ENCODE peak calls at places on chromosomes 4 and X, in nine cellular contexts. One of them, this sample, is unnamed.

GRCh38 chrX:133892337-133892736 is 93.1 kb downstream of the GPC3 start:
- DNase-seq in aorta: no peak
- DNase-seq in cardiac fibroblast: no peak
- DNase-seq in fibroblast of lung: no peak
- DNase-seq in esophagus squamous epithelium: no peak
- DNase-seq in left ventricle myocardium inferior: no peak
- DNase-seq in fibroblast of the aortic adventitia: no peak
- DNase-seq in choroid plexus epithelial cell: no peak
- DNase-seq in SK-N-SH: no peak
- DNase-seq in this sample: no peak

GRCh38 chr4:112504807-112505206 is 11.2 kb downstream of the NEUROG2 start:
- DNase-seq in aorta: no peak
- DNase-seq in cardiac fibroblast: no peak
- DNase-seq in fibroblast of lung: no peak
- DNase-seq in esophagus squamous epithelium: no peak
- DNase-seq in left ventricle myocardium inferior: no peak
- DNase-seq in fibroblast of the aortic adventitia: no peak
- DNase-seq in choroid plexus epithelial cell: no peak
- DNase-seq in SK-N-SH: no peak
- DNase-seq in this sample: no peak

GRCh38 chr4:156495836-156496235 is 475.8 kb downstream of the PDGFC start:
- DNase-seq in aorta: no peak
- DNase-seq in cardiac fibroblast: no peak
- DNase-seq in fibroblast of lung: no peak
- DNase-seq in esophagus squamous epithelium: no peak
- DNase-seq in left ventricle myocardium inferior: no peak
- DNase-seq in fibroblast of the aortic adventitia: no peak
- DNase-seq in choroid plexus epithelial cell: no peak
- DNase-seq in SK-N-SH: no peak
- DNase-seq in this sample: no peak

GRCh38 chr4:41442818-41443217 is 95.1 kb upstream of the LIMCH1 start:
- DNase-seq in aorta: no peak
- DNase-seq in cardiac fibroblast: peak
- DNase-seq in fibroblast of lung: no peak
- DNase-seq in esophagus squamous epithelium: no peak
- DNase-seq in left ventricle myocardium inferior: no peak
- DNase-seq in fibroblast of the aortic adventitia: no peak
- DNase-seq in choroid plexus epithelial cell: no peak
- DNase-seq in SK-N-SH: no peak
- DNase-seq in this sample: no peak

GRCh38 chr4:77007358-77008230 is 58.0 kb downstream of the SEPTIN11 start:
- DNase-seq in aorta: peak
- DNase-seq in cardiac fibroblast: peak
- DNase-seq in fibroblast of lung: peak
- DNase-seq in esophagus squamous epithelium: no peak
- DNase-seq in left ventricle myocardium inferior: no peak
- DNase-seq in fibroblast of the aortic adventitia: peak
- DNase-seq in choroid plexus epithelial cell: peak
- DNase-seq in SK-N-SH: no peak
- DNase-seq in this sample: no peak

GRCh38 chrX:350148-350533 is 31.5 kb upstream of the GTPBP6 start:
- DNase-seq in aorta: peak
- DNase-seq in cardiac fibroblast: no peak
- DNase-seq in fibroblast of lung: no peak
- DNase-seq in esophagus squamous epithelium: no peak
- DNase-seq in left ventricle myocardium inferior: peak
- DNase-seq in fibroblast of the aortic adventitia: no peak
- DNase-seq in choroid plexus epithelial cell: no peak
- DNase-seq in SK-N-SH: no peak
- DNase-seq in this sample: no peak

GRCh38 chr4:114036864-114037263 is 57.4 kb upstream of the ARSJ start:
- DNase-seq in aorta: no peak
- DNase-seq in cardiac fibroblast: no peak
- DNase-seq in fibroblast of lung: no peak
- DNase-seq in esophagus squamous epithelium: no peak
- DNase-seq in left ventricle myocardium inferior: no peak
- DNase-seq in fibroblast of the aortic adventitia: no peak
- DNase-seq in choroid plexus epithelial cell: no peak
- DNase-seq in SK-N-SH: no peak
- DNase-seq in this sample: no peak

GRCh38 chr4:5165419-5166369 is 114.4 kb downstream of the STK32B start:
- DNase-seq in aorta: no peak
- DNase-seq in cardiac fibroblast: peak
- DNase-seq in fibroblast of lung: peak
- DNase-seq in esophagus squamous epithelium: no peak
- DNase-seq in left ventricle myocardium inferior: no peak
- DNase-seq in fibroblast of the aortic adventitia: no peak
- DNase-seq in choroid plexus epithelial cell: peak
- DNase-seq in SK-N-SH: no peak
- DNase-seq in this sample: no peak

GRCh38 chr4:34293459-34293858 is 1950.9 kb downstream of the ARAP2 start:
- DNase-seq in aorta: no peak
- DNase-seq in cardiac fibroblast: no peak
- DNase-seq in fibroblast of lung: no peak
- DNase-seq in esophagus squamous epithelium: no peak
- DNase-seq in left ventricle myocardium inferior: no peak
- DNase-seq in fibroblast of the aortic adventitia: no peak
- DNase-seq in choroid plexus epithelial cell: peak
- DNase-seq in SK-N-SH: no peak
- DNase-seq in this sample: no peak

GRCh38 chr4:85092536-85092935 is 126.0 kb upstream of the WDFY3 start:
- DNase-seq in aorta: no peak
- DNase-seq in cardiac fibroblast: no peak
- DNase-seq in fibroblast of lung: no peak
- DNase-seq in esophagus squamous epithelium: no peak
- DNase-seq in left ventricle myocardium inferior: no peak
- DNase-seq in fibroblast of the aortic adventitia: no peak
- DNase-seq in choroid plexus epithelial cell: no peak
- DNase-seq in SK-N-SH: no peak
- DNase-seq in this sample: no peak

GRCh38 chr4:62709618-62710252 is 1509.6 kb downstream of the ADGRL3 start:
- DNase-seq in aorta: no peak
- DNase-seq in cardiac fibroblast: peak
- DNase-seq in fibroblast of lung: peak
- DNase-seq in esophagus squamous epithelium: no peak
- DNase-seq in left ventricle myocardium inferior: no peak
- DNase-seq in fibroblast of the aortic adventitia: peak
- DNase-seq in choroid plexus epithelial cell: peak
- DNase-seq in SK-N-SH: peak
- DNase-seq in this sample: no peak

GRCh38 chrX:12263211-12263610 is 124.9 kb downstream of the FRMPD4 start:
- DNase-seq in aorta: no peak
- DNase-seq in cardiac fibroblast: no peak
- DNase-seq in fibroblast of lung: peak
- DNase-seq in esophagus squamous epithelium: no peak
- DNase-seq in left ventricle myocardium inferior: no peak
- DNase-seq in fibroblast of the aortic adventitia: no peak
- DNase-seq in choroid plexus epithelial cell: no peak
- DNase-seq in SK-N-SH: no peak
- DNase-seq in this sample: no peak

GRCh38 chr4:173318648-173319211 is 15.4 kb downstream of the HMGB2 start:
- DNase-seq in aorta: no peak
- DNase-seq in cardiac fibroblast: peak
- DNase-seq in fibroblast of lung: peak
- DNase-seq in esophagus squamous epithelium: no peak
- DNase-seq in left ventricle myocardium inferior: no peak
- DNase-seq in fibroblast of the aortic adventitia: peak
- DNase-seq in choroid plexus epithelial cell: peak
- DNase-seq in SK-N-SH: peak
- DNase-seq in this sample: peak

GRCh38 chr4:75544870-75545269 is 11.0 kb upstream of the ODAPH start:
- DNase-seq in aorta: no peak
- DNase-seq in cardiac fibroblast: no peak
- DNase-seq in fibroblast of lung: no peak
- DNase-seq in esophagus squamous epithelium: no peak
- DNase-seq in left ventricle myocardium inferior: no peak
- DNase-seq in fibroblast of the aortic adventitia: no peak
- DNase-seq in choroid plexus epithelial cell: no peak
- DNase-seq in SK-N-SH: no peak
- DNase-seq in this sample: no peak

GRCh38 chr4:155773196-155773800 is 14.5 kb downstream of the GUCY1B1 start:
- DNase-seq in aorta: no peak
- DNase-seq in cardiac fibroblast: no peak
- DNase-seq in fibroblast of lung: no peak
- DNase-seq in esophagus squamous epithelium: no peak
- DNase-seq in left ventricle myocardium inferior: no peak
- DNase-seq in fibroblast of the aortic adventitia: no peak
- DNase-seq in choroid plexus epithelial cell: no peak
- DNase-seq in SK-N-SH: no peak
- DNase-seq in this sample: no peak

GRCh38 chrX:2489446-2490445 is 11.0 kb downstream of the DHRSX start:
- DNase-seq in aorta: no peak
- DNase-seq in cardiac fibroblast: no peak
- DNase-seq in fibroblast of lung: no peak
- DNase-seq in esophagus squamous epithelium: no peak
- DNase-seq in left ventricle myocardium inferior: no peak
- DNase-seq in fibroblast of the aortic adventitia: no peak
- DNase-seq in choroid plexus epithelial cell: no peak
- DNase-seq in SK-N-SH: no peak
- DNase-seq in this sample: no peak

GRCh38 chr4:112451831-112452230 is 64.1 kb downstream of the NEUROG2 start:
- DNase-seq in aorta: no peak
- DNase-seq in cardiac fibroblast: no peak
- DNase-seq in fibroblast of lung: no peak
- DNase-seq in esophagus squamous epithelium: no peak
- DNase-seq in left ventricle myocardium inferior: no peak
- DNase-seq in fibroblast of the aortic adventitia: no peak
- DNase-seq in choroid plexus epithelial cell: no peak
- DNase-seq in SK-N-SH: no peak
- DNase-seq in this sample: no peak

GRCh38 chrX:85611926-85612325 is 232.5 kb upstream of the POF1B start:
- DNase-seq in aorta: no peak
- DNase-seq in cardiac fibroblast: peak
- DNase-seq in fibroblast of lung: peak
- DNase-seq in esophagus squamous epithelium: no peak
- DNase-seq in left ventricle myocardium inferior: no peak
- DNase-seq in fibroblast of the aortic adventitia: peak
- DNase-seq in choroid plexus epithelial cell: peak
- DNase-seq in SK-N-SH: peak
- DNase-seq in this sample: no peak

DNA sequence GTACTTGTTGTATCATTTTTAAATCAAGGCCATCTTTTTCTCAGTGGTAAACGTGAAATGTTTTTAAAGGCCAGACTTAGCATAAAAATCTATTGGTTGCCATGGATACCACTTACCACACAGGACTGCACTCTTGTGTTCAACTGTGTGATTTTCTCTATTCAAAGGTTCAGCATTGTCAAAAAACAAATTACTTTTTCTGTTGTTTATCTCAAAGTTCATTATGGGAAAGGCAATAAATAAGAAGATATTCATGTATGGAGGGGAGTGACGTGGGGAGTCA is 231.0 kb upstream of the GATB start:
- DNase-seq in aorta: no peak
- DNase-seq in cardiac fibroblast: no peak
- DNase-seq in fibroblast of lung: peak
- DNase-seq in esophagus squamous epithelium: no peak
- DNase-seq in left ventricle myocardium inferior: no peak
- DNase-seq in fibroblast of the aortic adventitia: no peak
- DNase-seq in choroid plexus epithelial cell: no peak
- DNase-seq in SK-N-SH: no peak
- DNase-seq in this sample: no peak
- H3K4me3 ChIP-seq in aorta: no peak
- H3K4me3 ChIP-seq in cardiac fibroblast: no peak
- H3K4me3 ChIP-seq in fibroblast of lung: no peak
- H3K4me3 ChIP-seq in esophagus squamous epithelium: no peak
- H3K4me3 ChIP-seq in left ventricle myocardium inferior: no peak
- H3K4me3 ChIP-seq in fibroblast of the aortic adventitia: no peak
- H3K4me3 ChIP-seq in choroid plexus epithelial cell: no peak
- H3K4me3 ChIP-seq in SK-N-SH: no peak
- H3K4me3 ChIP-seq in this sample: no peak

GRCh38 chr4:153785830-153786721 is 2.8 kb downstream of the SFRP2 start:
- DNase-seq in aorta: no peak
- DNase-seq in cardiac fibroblast: peak
- DNase-seq in fibroblast of lung: peak
- DNase-seq in esophagus squamous epithelium: no peak
- DNase-seq in left ventricle myocardium inferior: no peak
- DNase-seq in fibroblast of the aortic adventitia: peak
- DNase-seq in choroid plexus epithelial cell: peak
- DNase-seq in SK-N-SH: peak
- DNase-seq in this sample: no peak
- H3K4me3 ChIP-seq in aorta: no peak
- H3K4me3 ChIP-seq in cardiac fibroblast: no peak
- H3K4me3 ChIP-seq in fibroblast of lung: no peak
- H3K4me3 ChIP-seq in esophagus squamous epithelium: peak
- H3K4me3 ChIP-seq in left ventricle myocardium inferior: no peak
- H3K4me3 ChIP-seq in fibroblast of the aortic adventitia: no peak
- H3K4me3 ChIP-seq in choroid plexus epithelial cell: no peak
- H3K4me3 ChIP-seq in SK-N-SH: no peak
- H3K4me3 ChIP-seq in this sample: no peak

DNA sequence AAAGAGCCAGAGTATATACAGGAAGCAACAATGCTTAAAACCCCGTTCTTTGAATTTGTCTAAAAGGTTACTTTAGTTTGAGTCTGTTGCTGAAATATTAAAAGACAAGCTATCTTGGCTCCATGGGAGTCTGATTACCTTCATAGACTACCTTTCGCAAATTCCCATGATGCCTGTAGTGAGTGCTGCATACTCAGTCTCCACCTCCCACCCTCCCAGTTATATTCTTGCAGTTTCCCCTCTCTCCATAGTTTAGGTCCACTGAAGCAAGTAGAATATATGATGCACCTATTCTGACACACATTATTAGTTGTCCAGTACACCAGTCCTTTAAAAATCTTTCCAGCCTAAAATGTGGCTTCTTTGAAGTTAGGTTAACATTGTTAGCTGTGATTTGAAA is 2.4 kb downstream of the CNKSR2 start:
- DNase-seq in aorta: no peak
- DNase-seq in cardiac fibroblast: no peak
- DNase-seq in fibroblast of lung: no peak
- DNase-seq in esophagus squamous epithelium: no peak
- DNase-seq in left ventricle myocardium inferior: no peak
- DNase-seq in fibroblast of the aortic adventitia: no peak
- DNase-seq in choroid plexus epithelial cell: no peak
- DNase-seq in SK-N-SH: no peak
- DNase-seq in this sample: no peak
- H3K4me3 ChIP-seq in aorta: no peak
- H3K4me3 ChIP-seq in cardiac fibroblast: no peak
- H3K4me3 ChIP-seq in fibroblast of lung: no peak
- H3K4me3 ChIP-seq in esophagus squamous epithelium: no peak
- H3K4me3 ChIP-seq in left ventricle myocardium inferior: no peak
- H3K4me3 ChIP-seq in fibroblast of the aortic adventitia: no peak
- H3K4me3 ChIP-seq in choroid plexus epithelial cell: no peak
- H3K4me3 ChIP-seq in SK-N-SH: no peak
- H3K4me3 ChIP-seq in this sample: no peak

GRCh38 chr4:40204507-40205258 is 7.9 kb downstream of the RHOH start:
- DNase-seq in aorta: no peak
- DNase-seq in cardiac fibroblast: no peak
- DNase-seq in fibroblast of lung: no peak
- DNase-seq in esophagus squamous epithelium: no peak
- DNase-seq in left ventricle myocardium inferior: no peak
- DNase-seq in fibroblast of the aortic adventitia: no peak
- DNase-seq in choroid plexus epithelial cell: no peak
- DNase-seq in SK-N-SH: no peak
- DNase-seq in this sample: no peak
- H3K4me3 ChIP-seq in aorta: no peak
- H3K4me3 ChIP-seq in cardiac fibroblast: no peak
- H3K4me3 ChIP-seq in fibroblast of lung: no peak
- H3K4me3 ChIP-seq in esophagus squamous epithelium: peak
- H3K4me3 ChIP-seq in left ventricle myocardium inferior: no peak
- H3K4me3 ChIP-seq in fibroblast of the aortic adventitia: no peak
- H3K4me3 ChIP-seq in choroid plexus epithelial cell: no peak
- H3K4me3 ChIP-seq in SK-N-SH: no peak
- H3K4me3 ChIP-seq in this sample: peak

GRCh38 chrX:68500105-68500504 is 1.3 kb downstream of the YIPF6 start:
- DNase-seq in aorta: no peak
- DNase-seq in cardiac fibroblast: no peak
- DNase-seq in fibroblast of lung: no peak
- DNase-seq in esophagus squamous epithelium: no peak
- DNase-seq in left ventricle myocardium inferior: no peak
- DNase-seq in fibroblast of the aortic adventitia: no peak
- DNase-seq in choroid plexus epithelial cell: no peak
- DNase-seq in SK-N-SH: no peak
- DNase-seq in this sample: no peak
- H3K4me3 ChIP-seq in aorta: no peak
- H3K4me3 ChIP-seq in cardiac fibroblast: no peak
- H3K4me3 ChIP-seq in fibroblast of lung: peak
- H3K4me3 ChIP-seq in esophagus squamous epithelium: peak
- H3K4me3 ChIP-seq in left ventricle myocardium inferior: peak
- H3K4me3 ChIP-seq in fibroblast of the aortic adventitia: no peak
- H3K4me3 ChIP-seq in choroid plexus epithelial cell: no peak
- H3K4me3 ChIP-seq in SK-N-SH: peak
- H3K4me3 ChIP-seq in this sample: no peak

This sample was measured in naive thymus-derived CD4-positive, alpha-beta T cell.